ENCODE peak calls at places on chromosomes 13 and 19, in seven cellular contexts. L, T, V, S, Y, N and K are unnamed samples.

GRCh38 chr13:98890186-98890585 is 87.7 kb downstream of the DOCK9 start:
- DNase-seq in L (no peak), T (no peak), V (no peak), S (no peak), Y (no peak), N (peak; percentile 73), K (no peak)

GRCh38 chr13:52345048-52345447 is 60.9 kb downstream of the THSD1 start:
- DNase-seq in L (no peak), T (no peak), V (no peak), S (no peak), Y (no peak), N (no peak), K (no peak)

GRCh38 chr13:34627499-34627898 is 314.6 kb upstream of the NBEA start:
- DNase-seq in L (peak; percentile 64), T (no peak), V (no peak), S (no peak), Y (no peak), N (no peak), K (no peak)

GRCh38 chr19:55080121-55080914 is 4.6 kb downstream of the EPS8L1 start:
- DNase-seq in L (peak; percentile 98), T (peak; percentile 54), V (peak; percentile 93), S (peak; percentile 48), Y (peak; percentile 76), N (no peak), K (peak; percentile 89)

GRCh38 chr13:96844195-96844594 is 150.1 kb downstream of the OXGR1 start:
- DNase-seq in L (no peak), T (no peak), V (no peak), S (no peak), Y (no peak), N (no peak), K (no peak)

GRCh38 chr13:40205771-40206240 is 460.6 kb downstream of the FOXO1 start:
- DNase-seq in L (no peak), T (no peak), V (no peak), S (no peak), Y (no peak), N (no peak), K (no peak)

GRCh38 chr13:53338760-53339159 is 310.1 kb downstream of the OLFM4 start:
- DNase-seq in L (no peak), T (no peak), V (no peak), S (no peak), Y (no peak), N (no peak), K (no peak)

GRCh38 chr13:35592457-35592856 is 116.0 kb upstream of the MAB21L1 start:
- DNase-seq in L (no peak), T (no peak), V (no peak), S (no peak), Y (no peak), N (no peak), K (no peak)

GRCh38 chr13:106532111-106532929 is 3.1 kb downstream of the EFNB2 start:
- DNase-seq in L (peak; percentile 68), T (no peak), V (no peak), S (no peak), Y (no peak), N (no peak), K (no peak)

GRCh38 chr19:19468424-19469050 is 46.8 kb downstream of the TSSK6 start:
- DNase-seq in L (no peak), T (no peak), V (no peak), S (no peak), Y (no peak), N (no peak), K (no peak)

GRCh38 chr19:36417752-36418286 is 625 bp downstream of the ZFP82 start:
- DNase-seq in L (peak; percentile 71), T (no peak), V (no peak), S (no peak), Y (no peak), N (no peak), K (no peak)

GRCh38 chr13:60369242-60369641 is 27.8 kb upstream of the TDRD3 start:
- DNase-seq in L (no peak), T (no peak), V (no peak), S (no peak), Y (no peak), N (no peak), K (no peak)

GRCh38 chr19:54142166-54142780 is 4.7 kb downstream of the CNOT3 start:
- DNase-seq in L (no peak), T (no peak), V (no peak), S (no peak), Y (no peak), N (no peak), K (no peak)

GRCh38 chr13:89695343-89696257 is 1651.9 kb upstream of the MIR17HG start:
- DNase-seq in L (peak; percentile 88), T (peak; percentile 63), V (no peak), S (peak; percentile 39), Y (no peak), N (no peak), K (peak; percentile 2)

GRCh38 chr19:45078390-45079062 is 534 bp upstream of the GEMIN7 start:
- DNase-seq in L (no peak), T (no peak), V (no peak), S (no peak), Y (no peak), N (no peak), K (no peak)

GRCh38 chr19:45079911-45080469 is 930 bp downstream of the GEMIN7 start:
- DNase-seq in L (peak; percentile 89), T (no peak), V (no peak), S (peak; percentile 52), Y (no peak), N (no peak), K (no peak)

GRCh38 chr19:45076851-45077730 is 813 bp upstream of the ZNF296 start:
- DNase-seq in L (no peak), T (no peak), V (no peak), S (no peak), Y (no peak), N (no peak), K (no peak)

GRCh38 chr19:45082170-45082569 is 3.1 kb downstream of the GEMIN7 start:
- DNase-seq in L (no peak), T (no peak), V (no peak), S (no peak), Y (no peak), N (no peak), K (no peak)

DNA sequence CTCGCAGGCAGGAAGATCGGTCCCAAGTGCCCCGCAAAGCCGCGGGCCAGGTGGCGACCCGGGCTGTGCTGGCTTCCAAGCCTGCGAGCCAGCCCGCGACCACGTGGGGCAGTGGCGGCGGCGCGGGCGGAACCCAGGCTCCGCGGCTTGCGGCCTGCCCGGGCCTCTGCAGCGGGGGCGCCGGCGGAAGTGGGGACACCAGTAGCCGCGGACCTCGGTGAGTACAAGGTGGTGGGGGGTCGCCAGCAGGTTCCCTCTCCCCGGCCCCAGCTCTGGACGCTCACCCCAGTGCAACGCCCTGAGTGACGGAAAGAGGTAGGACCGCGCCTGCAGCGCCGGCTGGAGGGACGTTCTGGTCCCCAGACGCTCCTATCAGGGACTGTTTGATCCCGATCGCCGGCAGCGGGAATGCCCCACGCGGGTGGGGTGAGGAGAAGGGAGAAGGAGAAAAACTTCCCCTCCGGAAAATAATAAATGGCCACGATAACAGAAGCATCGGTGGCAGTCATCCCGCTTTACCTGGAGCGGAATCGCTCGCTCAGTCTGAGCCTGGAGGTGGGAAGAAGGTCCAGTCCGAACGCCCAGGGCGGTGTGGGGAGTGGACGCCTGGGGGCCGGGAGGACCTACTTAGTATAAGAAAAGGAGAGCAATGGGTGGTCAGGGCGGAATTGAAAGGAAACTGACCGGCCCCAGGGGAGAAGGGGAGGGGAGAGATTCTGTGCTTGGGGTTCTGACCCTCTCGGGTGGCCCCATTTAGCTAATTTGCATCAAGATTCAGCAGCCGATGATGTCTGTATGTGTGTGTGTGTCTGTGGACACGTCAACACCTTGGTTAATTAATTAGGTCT is at the start of gene GEMIN7:
- DNase-seq in L (peak; percentile 94), T (peak; percentile 78), V (peak; percentile 87), S (peak; percentile 84), Y (peak; percentile 90), N (peak; percentile 54), K (peak; percentile 92)
- TF ChIP-seq CTCF in L (peak; percentile 14), T (no peak), V (no peak), S (no peak), Y (no peak), N (no peak), K (peak; percentile 23)

DNA sequence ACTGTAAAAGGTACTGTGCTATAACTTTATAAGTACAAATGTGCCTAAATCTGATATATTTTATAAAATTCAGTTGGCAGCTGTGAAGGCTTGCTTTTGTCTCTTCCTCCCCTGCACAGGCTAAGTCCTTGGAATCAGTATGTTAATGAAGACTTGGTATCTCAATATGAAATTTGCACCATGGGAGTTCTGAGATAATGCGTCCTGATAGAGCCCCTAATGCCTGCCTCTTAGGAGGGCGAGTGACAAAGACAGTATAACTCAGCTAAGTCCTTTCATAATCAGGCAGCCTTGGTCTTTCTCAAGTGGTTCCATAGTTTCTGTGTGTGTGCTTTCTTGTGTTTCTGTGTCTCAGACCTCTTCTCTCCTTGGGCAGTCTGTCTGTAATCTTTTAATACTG is 14.7 kb downstream of the LRCH1 start:
- DNase-seq in L (no peak), T (no peak), V (no peak), S (no peak), Y (no peak), N (no peak), K (no peak)
- H3K4me3 ChIP-seq in L (no peak overlapping the region), T (no peak overlapping the region), V (no peak overlapping the region), S (no peak overlapping the region), Y (no peak overlapping the region), N (no peak overlapping the region), K (no peak overlapping the region)

GRCh38 chr13:93248627-93249047 is 22.0 kb downstream of the GPC6 start:
- DNase-seq in L (peak; percentile 83), T (no peak), V (no peak), S (peak; percentile 31), Y (no peak), N (no peak), K (no peak)
- TF ChIP-seq CTCF in L (peak; percentile 79), T (no peak), V (no peak), S (no peak), Y (no peak), N (no peak), K (peak; percentile 1)

GRCh38 chr19:10278935-10279334 is 7.8 kb upstream of the ICAM4 start:
- DNase-seq in L (no peak), T (no peak), V (no peak), S (no peak), Y (no peak), N (no peak), K (no peak)

GRCh38 chr19:10283301-10283733 is 3.4 kb upstream of the ICAM4 start:
- DNase-seq in L (no peak), T (no peak), V (no peak), S (no peak), Y (no peak), N (no peak), K (no peak)

GRCh38 chr19:10283786-10284540 is 2.8 kb upstream of the ICAM4 start:
- DNase-seq in L (no peak), T (no peak), V (no peak), S (no peak), Y (no peak), N (no peak), K (peak; percentile 12)

GRCh38 chr19:10277795-10278583 is 7.1 kb downstream of the ICAM1 start:
- DNase-seq in L (no peak), T (no peak), V (no peak), S (no peak), Y (no peak), N (no peak), K (no peak)

GRCh38 chr19:10279737-10280442 is 6.9 kb upstream of the ICAM4 start:
- DNase-seq in L (no peak), T (no peak), V (no peak), S (no peak), Y (no peak), N (no peak), K (no peak)
- H3K4me3 ChIP-seq in L (no peak overlapping the region), T (no peak overlapping the region), V (no peak overlapping the region), S (no peak overlapping the region), Y (no peak overlapping the region), N (no peak overlapping the region), K (no peak overlapping the region)

GRCh38 chr19:40191836-40192646 is 815 bp downstream of the MAP3K10 start:
- DNase-seq in L (peak; percentile 91), T (peak; percentile 26), V (peak; percentile 63), S (no peak), Y (no peak), N (no peak), K (peak; percentile 44)
- TF ChIP-seq CTCF in L (peak; percentile 54), T (no peak), V (no peak), S (no peak), Y (peak; percentile 25), N (no peak), K (peak; percentile 20)